ENCODE peak calls at places on chromosomes 11 and 22, in five cellular contexts. K, X, M, O and Q are unnamed samples.

GRCh38 chr22:19443544-19444211 is 3.8 kb downstream of the C22orf39 start:
- DNase-seq in X (no peak), K (no peak), M (no peak), O (no peak), Q (no peak)

GRCh38 chr11:116840224-116840745 is 2.9 kb upstream of the APOA1 start:
- DNase-seq in K (no peak), X (peak; percentile 55), M (no peak), O (no peak), Q (peak; percentile 39)

GRCh38 chr11:120610101-120610500 is 98.6 kb downstream of the GRIK4 start:
- DNase-seq in M (no peak), K (no peak), O (no peak), X (no peak), Q (no peak)

GRCh38 chr11:31529701-31530100 is 20.1 kb downstream of the ELP4 start:
- DNase-seq in O (no peak), X (no peak), M (no peak), K (no peak), Q (no peak)

GRCh38 chr11:61302550-61302949 is 7.4 kb upstream of the VWCE start:
- DNase-seq in X (no peak), O (no peak), K (no peak), M (no peak), Q (no peak)

GRCh38 chr11:34264266-34265110 is 93.3 kb downstream of the ABTB2 start:
- DNase-seq in K (no peak), M (no peak), O (no peak), X (no peak), Q (no peak)

GRCh38 chr11:79237676-79238075 is 203.2 kb downstream of the TENM4 start:
- DNase-seq in K (peak; percentile 79), M (no peak), X (peak; percentile 70), O (no peak), Q (peak; percentile 91)

GRCh38 chr11:44506375-44507016 is 59.0 kb upstream of the CD82 start:
- DNase-seq in M (no peak), O (no peak), K (no peak), X (no peak), Q (no peak)

GRCh38 chr11:113446938-113447337 is 28.3 kb downstream of the DRD2 start:
- DNase-seq in M (no peak), X (no peak), K (no peak), O (no peak), Q (no peak)

GRCh38 chr22:20760084-20760483 is 13.8 kb upstream of the SERPIND1 start:
- DNase-seq in X (no peak), K (no peak), M (no peak), O (no peak), Q (no peak)

GRCh38 chr11:117723625-117724024 is 73.4 kb downstream of the DSCAML1 start:
- DNase-seq in K (no peak), X (no peak), M (no peak), O (no peak), Q (no peak)

GRCh38 chr22:24894998-24895397 is 51.5 kb downstream of the LHFPL7 start:
- DNase-seq in K (peak; percentile 62), M (peak; percentile 76), O (no peak), X (peak; percentile 76), Q (peak; percentile 90)

GRCh38 chr11:129968611-129969419 is 33.8 kb downstream of the PRDM10 start:
- DNase-seq in O (no peak), K (no peak), X (no peak), M (no peak), Q (no peak)

GRCh38 chr22:37032535-37033460 is 13.3 kb downstream of the MPST start:
- DNase-seq in O (no peak), X (peak; percentile 93), M (peak; percentile 88), K (peak; percentile 24), Q (peak; percentile 94)

GRCh38 chr11:130042093-130042591 is 27.6 kb upstream of the APLP2 start:
- DNase-seq in X (peak; percentile 86), M (no peak), K (peak; percentile 89), O (no peak), Q (peak; percentile 99)

GRCh38 chr11:45247433-45247832 is 38.7 kb downstream of the SYT13 start:
- DNase-seq in K (no peak), O (no peak), M (no peak), X (no peak), Q (peak; percentile 14)

GRCh38 chr22:42868751-42869251 is 11.7 kb upstream of the ARFGAP3 start:
- DNase-seq in M (peak; percentile 74), X (no peak), O (no peak), K (no peak), Q (no peak)

GRCh38 chr11:72752088-72752914 is at the start of gene ARAP1:
- DNase-seq in K (peak; percentile 98), X (peak; percentile 70), M (peak; percentile 85), O (no peak), Q (peak; percentile 63)

GRCh38 chr11:68954970-68955958 is 25.5 kb downstream of the MRGPRD start:
- DNase-seq in K (no peak), M (peak; percentile 65), O (no peak), X (peak; percentile 76), Q (peak; percentile 58)

GRCh38 chr11:76771446-76772099 is 11.6 kb upstream of the TSKU start:
- DNase-seq in K (no peak), X (no peak), M (no peak), O (no peak), Q (no peak)

GRCh38 chr11:12420706-12421105 is 43.3 kb downstream of the PARVA start:
- DNase-seq in M (no peak), K (no peak), O (no peak), X (no peak), Q (no peak)

GRCh38 chr22:35489225-35489624 is 51.4 kb upstream of the RASD2 start:
- DNase-seq in M (no peak), O (no peak), K (no peak), X (no peak), Q (no peak)

GRCh38 chr22:38218661-38219331 is 17.0 kb downstream of the MAFF start:
- DNase-seq in O (no peak), X (peak; percentile 94), K (peak; percentile 93), M (peak; percentile 88), Q (peak; percentile 97)

GRCh38 chr11:62841361-62842170 is 2.2 kb upstream of the WDR74 start:
- DNase-seq in M (peak; percentile 80), X (peak; percentile 100), K (peak; percentile 100), O (peak; percentile 100), Q (peak; percentile 100)

GRCh38 chr11:2908130-2908529 is 21.1 kb downstream of the PHLDA2 start:
- DNase-seq in M (no peak), X (no peak), O (no peak), K (no peak), Q (no peak)